ENCODE peak calls at places on chromosomes 6 and 20, in six cellular contexts. N is H9, E is mesenchymal stem cell, I is mesendoderm, K is H1, S is IMR-90. P is an unnamed sample.

GRCh38 chr20:17381701-17382100 is 149.5 kb downstream of the BFSP1 start:
- DNase-seq in N (no peak), E (no peak), I (no peak), K (no peak), S (no peak), P (no peak)

GRCh38 chr20:51906049-51906448 is 103.7 kb upstream of the SALL4 start:
- DNase-seq in N (no peak), E (no peak), I (no peak), K (no peak), S (no peak), P (no peak)

GRCh38 chr6:89022747-89023289 is 57.7 kb upstream of the PNRC1 start:
- DNase-seq in N (no peak), E (peak; percentile 67), I (no peak), K (no peak), S (peak; percentile 42), P (no peak)

GRCh38 chr6:169725270-169726048 is 1.2 kb upstream of the PHF10 start:
- DNase-seq in N (peak; percentile 66), E (peak; percentile 96), I (peak; percentile 80), K (peak; percentile 49), S (peak; percentile 94), P (peak; percentile 78)

GRCh38 chr6:151004415-151005024 is 139.0 kb downstream of the MTHFD1L start:
- DNase-seq in N (no peak), E (peak; percentile 87), I (no peak), K (no peak), S (peak; percentile 95), P (no peak)

GRCh38 chr6:168441434-168442391 is 729 bp downstream of the SMOC2 start:
- DNase-seq in N (no peak), E (no peak), I (no peak), K (peak; percentile 61), S (no peak), P (no peak)

GRCh38 chr6:7505196-7505699 is 36.2 kb upstream of the DSP start:
- DNase-seq in N (peak; percentile 92), E (peak; percentile 66), I (peak; percentile 98), K (peak; percentile 65), S (peak; percentile 85), P (peak; percentile 9)

GRCh38 chr20:50916257-50916656 is 15.0 kb downstream of the ADNP start:
- DNase-seq in N (no peak), E (peak; percentile 88), I (peak; percentile 83), K (no peak), S (peak; percentile 61), P (no peak)

GRCh38 chr6:104218132-104218531 is 641.6 kb downstream of the HACE1 start:
- DNase-seq in N (no peak), E (peak; percentile 61), I (no peak), K (no peak), S (no peak), P (no peak)

GRCh38 chr6:32825966-32826365 is 9.2 kb upstream of the HLA-DOB start:
- DNase-seq in N (no peak), E (peak; percentile 70), I (peak; percentile 60), K (no peak), S (peak; percentile 55), P (no peak)

GRCh38 chr6:143698759-143699750 is 21.3 kb downstream of the PHACTR2 start:
- DNase-seq in N (peak; percentile 63), E (no peak), I (peak; percentile 77), K (peak; percentile 68), S (no peak), P (no peak)

GRCh38 chr20:45833883-45834796 is 541 bp downstream of the SNX21 start:
- DNase-seq in N (peak; percentile 89), E (peak; percentile 77), I (peak; percentile 79), K (peak; percentile 93), S (peak; percentile 49), P (peak; percentile 77)

GRCh38 chr6:131053546-131054240 is 9.4 kb downstream of the EPB41L2 start:
- DNase-seq in N (no peak), E (no peak), I (no peak), K (no peak), S (no peak), P (no peak)

GRCh38 chr6:113083947-113084346 is 736.8 kb downstream of the RFPL4B start:
- DNase-seq in N (no peak), E (no peak), I (no peak), K (no peak), S (no peak), P (no peak)

GRCh38 chr6:36364669-36365479 is 22.6 kb downstream of the ETV7 start:
- DNase-seq in N (no peak), E (no peak), I (no peak), K (no peak), S (peak; percentile 53), P (no peak)

GRCh38 chr6:75206338-75207210 is 721 bp upstream of the COL12A1 start:
- DNase-seq in N (no peak), E (peak; percentile 84), I (peak; percentile 33), K (peak; percentile 66), S (no peak), P (peak; percentile 12)

GRCh38 chr6:56036911-56037310 is 161.5 kb upstream of the BMP5 start:
- DNase-seq in N (no peak), E (no peak), I (no peak), K (no peak), S (no peak), P (no peak)

GRCh38 chr6:56038764-56039163 is 163.4 kb upstream of the BMP5 start:
- DNase-seq in N (no peak), E (no peak), I (no peak), K (no peak), S (no peak), P (no peak)

GRCh38 chr6:56037587-56037986 is 162.2 kb upstream of the BMP5 start:
- DNase-seq in N (no peak), E (no peak), I (no peak), K (no peak), S (no peak), P (no peak)

DNA sequence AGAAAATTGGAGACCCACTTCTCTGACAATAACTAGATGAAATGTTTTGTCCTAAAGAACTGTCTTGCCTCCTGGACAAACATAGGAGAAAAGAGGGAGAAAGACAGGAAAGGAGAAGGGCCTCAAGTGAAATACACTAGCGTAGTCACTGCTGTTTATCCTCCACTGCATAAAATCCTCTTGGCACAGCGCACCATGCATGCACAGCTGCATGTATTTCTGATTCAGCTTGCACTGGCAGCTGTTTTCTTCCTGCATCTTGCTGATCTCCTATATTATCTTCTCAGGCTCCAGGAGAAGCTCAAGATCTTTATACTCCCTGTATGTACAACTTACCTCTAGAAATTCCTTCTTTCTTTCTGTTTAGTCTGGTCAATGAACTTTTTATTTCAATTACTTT is 158.1 kb upstream of the BMP5 start:
- DNase-seq in N (no peak), E (no peak), I (no peak), K (no peak), S (no peak), P (no peak)
- H2BK15ac ChIP-seq in N (no peak overlapping the region), E (no peak overlapping the region), I (no peak overlapping the region), K (no peak overlapping the region), S (no peak overlapping the region), P (no peak overlapping the region)

DNA sequence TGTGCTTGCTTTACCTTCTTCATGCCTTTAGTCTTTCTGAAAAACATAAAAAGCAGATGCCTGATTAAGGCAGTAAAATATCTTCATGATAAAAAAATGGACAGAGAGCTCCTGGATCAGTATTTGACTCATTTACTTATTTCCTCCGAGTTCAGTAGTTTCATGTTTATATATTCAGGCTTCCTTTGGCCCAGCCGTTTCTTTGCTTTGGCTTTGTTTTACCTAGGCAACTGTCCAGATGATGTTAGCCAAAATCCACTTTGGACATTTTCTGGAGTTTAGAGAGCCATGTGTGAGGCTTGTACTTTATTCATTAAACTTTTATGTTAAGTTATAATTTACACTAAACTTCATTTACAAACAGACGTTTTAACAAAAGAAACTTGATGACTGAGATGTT is 307.2 kb upstream of the RSPO3 start:
- DNase-seq in N (no peak), E (no peak), I (no peak), K (no peak), S (peak; percentile 52), P (no peak)
- H2BK15ac ChIP-seq in N (no peak overlapping the region), E (no peak overlapping the region), I (no peak overlapping the region), K (no peak overlapping the region), S (no peak overlapping the region), P (no peak overlapping the region)

DNA sequence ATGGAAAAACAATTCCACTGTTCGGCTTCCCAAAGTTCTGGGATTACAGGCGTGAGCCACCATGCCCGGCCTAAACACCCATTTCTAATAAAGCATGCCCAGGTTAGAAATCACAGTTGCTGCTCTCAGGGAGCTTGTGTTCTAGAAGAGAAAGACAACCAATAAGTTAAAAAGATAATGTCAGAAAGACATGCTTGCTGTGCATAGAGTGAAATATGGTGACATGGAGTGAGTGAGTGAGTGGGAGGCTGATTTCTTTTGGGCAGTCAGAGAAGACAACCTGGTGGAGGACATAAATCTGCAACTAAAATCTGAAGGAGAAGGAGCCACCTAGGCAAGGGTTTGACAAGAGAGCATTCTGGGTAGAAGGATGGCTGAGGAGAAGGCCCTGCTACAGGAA is 222.6 kb downstream of the ARID1B start:
- DNase-seq in N (no peak), E (no peak), I (no peak), K (no peak), S (no peak), P (no peak)
- H2BK15ac ChIP-seq in N (no peak overlapping the region), E (no peak overlapping the region), I (no peak overlapping the region), K (no peak overlapping the region), S (no peak overlapping the region), P (no peak overlapping the region)

GRCh38 chr6:105884426-105884825 is 201.7 kb upstream of the PRDM1 start:
- DNase-seq in N (no peak), E (no peak), I (no peak), K (no peak), S (no peak), P (no peak)

GRCh38 chr6:105886066-105886811 is 199.9 kb upstream of the PRDM1 start:
- DNase-seq in N (no peak), E (no peak), I (no peak), K (no peak), S (no peak), P (no peak)

GRCh38 chr6:105882833-105883232 is 203.3 kb upstream of the PRDM1 start:
- DNase-seq in N (no peak), E (no peak), I (no peak), K (no peak), S (peak; percentile 44), P (no peak)

GRCh38 chr6:105882071-105882803 is 203.9 kb upstream of the PRDM1 start:
- DNase-seq in N (no peak), E (peak; percentile 60), I (no peak), K (no peak), S (peak; percentile 66), P (no peak)

GRCh38 chr6:105883966-105884365 is 202.2 kb upstream of the PRDM1 start:
- DNase-seq in N (no peak), E (no peak), I (no peak), K (no peak), S (no peak), P (no peak)
- H2BK15ac ChIP-seq in N (no peak overlapping the region), E (no peak overlapping the region), I (no peak overlapping the region), K (no peak overlapping the region), S (peak overlapping the region; percentile 57), P (no peak overlapping the region)

P was measured in neuronal stem cell.